ENCODE peak calls at places on chromosomes 7 and 10, in five cellular contexts. Z is NCI-H446; K is NCI-H1092; G is activated effector memory CD4-positive, alpha-beta T cell treated with anti-CD3 and anti-CD28 coated beads, Interleukin-2, amount 50 U/mL, for 16 hours; M is GM12865. R is an unnamed sample.

GRCh38 chr10:110444009-110444347 is 53.7 kb upstream of the DUSP5 start:
- DNase-seq in K (no peak), Z (peak; percentile 68), G (peak; percentile 37), M (no peak), R (no peak)

GRCh38 chr7:107398161-107398560 is 71.7 kb upstream of the GPR22 start:
- DNase-seq in G (no peak), Z (no peak), K (no peak), M (no peak), R (no peak)

GRCh38 chr7:42671627-42672026 is 240.2 kb downstream of the C7orf25 start:
- DNase-seq in Z (no peak), M (no peak), G (no peak), K (no peak), R (no peak)

GRCh38 chr10:126569513-126570447 is 100.7 kb downstream of the C10orf90 start:
- DNase-seq in G (no peak), K (no peak), Z (no peak), M (no peak), R (no peak)

GRCh38 chr7:111633878-111634277 is 71.6 kb upstream of the IMMP2L start:
- DNase-seq in M (no peak), G (no peak), K (no peak), Z (no peak), R (no peak)

GRCh38 chr7:91872069-91872468 is 8.4 kb downstream of the MTERF1 start:
- DNase-seq in G (no peak), Z (no peak), K (no peak), M (no peak), R (no peak)

GRCh38 chr7:107025449-107026103 is 18.9 kb upstream of the PRKAR2B start:
- DNase-seq in K (no peak), M (no peak), G (no peak), Z (no peak), R (no peak)

GRCh38 chr10:28734940-28735759 is 57.8 kb downstream of the BAMBI start:
- DNase-seq in M (peak; percentile 3), G (no peak), K (no peak), Z (no peak), R (no peak)

GRCh38 chr7:98022531-98022930 is 32.5 kb upstream of the OCM2 start:
- DNase-seq in Z (no peak), K (no peak), G (no peak), M (no peak), R (no peak)

GRCh38 chr10:17918187-17918903 is 33.4 kb upstream of the SLC39A12 start:
- DNase-seq in M (peak; percentile 15), Z (no peak), G (no peak), K (no peak), R (no peak)

GRCh38 chr10:109214916-109215740 is 708.2 kb downstream of the XPNPEP1 start:
- DNase-seq in G (no peak), Z (no peak), K (no peak), M (no peak), R (no peak)

GRCh38 chr7:38291117-38291647 is 17.7 kb upstream of the TARP start:
- DNase-seq in M (no peak), K (no peak), G (no peak), Z (no peak), R (no peak)

GRCh38 chr10:124641282-124642075 is 102.7 kb downstream of the FAM53B start:
- DNase-seq in M (peak; percentile 58), K (peak; percentile 12), G (peak; percentile 75), Z (peak; percentile 25), R (peak; percentile 52)

GRCh38 chr7:50342616-50343114 is 38.1 kb downstream of the IKZF1 start:
- DNase-seq in M (no peak), K (no peak), G (peak; percentile 86), Z (no peak), R (no peak)

R was measured in DMS153.